ENCODE peak calls at places on chromosomes 13 and 19, in six cellular contexts. D is left cardiac atrium, Z is memory B cell, W is gastrocnemius medialis, Q is adrenal gland, A is dermis blood vessel endothelial cell. E is an unnamed sample.

GRCh38 chr19:47351545-47351944 is 2.4 kb downstream of the DHX34 start:
- DNase-seq in D (no peak), A (peak), W (no peak), Z (no peak), Q (no peak), E (no peak)

GRCh38 chr19:16139752-16140151 is 3.7 kb upstream of the HSH2D start:
- DNase-seq in A (no peak), Q (no peak), W (no peak), Z (no peak), D (no peak), E (no peak)

GRCh38 chr19:22595918-22596341 is 38.2 kb upstream of the ZNF492 start:
- DNase-seq in A (no peak), D (peak), Q (peak), Z (no peak), W (no peak), E (no peak)

GRCh38 chr13:66831317-66831716 is 398.8 kb downstream of the PCDH9 start:
- DNase-seq in Z (no peak), A (no peak), D (no peak), Q (no peak), W (no peak), E (peak)

GRCh38 chr13:75135325-75135825 is 346.6 kb downstream of the TBC1D4 start:
- DNase-seq in D (no peak), A (peak), Z (no peak), Q (no peak), W (no peak), E (peak)

GRCh38 chr19:38003427-38004099 is 96.6 kb downstream of the SIPA1L3 start:
- DNase-seq in W (peak), A (peak), Z (no peak), D (peak), Q (peak), E (peak)

GRCh38 chr19:19053508-19054314 is 10.1 kb upstream of the SLC25A42 start:
- DNase-seq in Z (peak), W (peak), D (peak), Q (peak), A (peak), E (no peak)

GRCh38 chr13:48110930-48111721 is 16.2 kb upstream of the MED4 start:
- DNase-seq in A (peak), W (no peak), Q (peak), Z (no peak), D (peak), E (no peak)

GRCh38 chr13:77000475-77000874 is 8.6 kb downstream of the CLN5 start:
- DNase-seq in W (no peak), A (no peak), Z (no peak), Q (no peak), D (no peak), E (no peak)

E was measured in foreskin keratinocyte.